ENCODE peak calls at places on chromosomes 6 and 20, in five cellular contexts. Z is sigmoid colon, Q is cardiac muscle cell, H is heart right ventricle, N is lung. V is an unnamed sample. For H3K4me1, the result is how much of the 10 kb centered on the place peaks cover.

GRCh38 chr6:894274-894673 is 201.3 kb upstream of the EXOC2 start:
- DNase-seq in Z (no peak), Q (no peak), H (no peak), N (no peak), V (no peak)

GRCh38 chr6:134982161-134982560 is 32.3 kb upstream of the ALDH8A1 start:
- DNase-seq in Z (no peak), Q (no peak), H (no peak), N (no peak), V (no peak)

GRCh38 chr6:73521351-73522254 is 771 bp upstream of the EEF1A1 start:
- DNase-seq in Z (peak), Q (peak), H (peak), N (no peak), V (peak)

GRCh38 chr6:34979218-34979617 is 90.2 kb downstream of the ANKS1A start:
- DNase-seq in Z (no peak), Q (no peak), H (no peak), N (no peak), V (no peak)

GRCh38 chr6:19463250-19463649 is 373.9 kb upstream of the ID4 start:
- DNase-seq in Z (no peak), Q (no peak), H (no peak), N (no peak), V (no peak)

GRCh38 chr6:156383059-156383458 is 394.1 kb upstream of the ARID1B start:
- DNase-seq in Z (no peak), Q (no peak), H (no peak), N (no peak), V (no peak)

GRCh38 chr20:32036716-32037355 is 15.2 kb upstream of the HCK start:
- DNase-seq in Z (no peak), Q (no peak), H (no peak), N (no peak), V (peak)

GRCh38 chr20:22303523-22303922 is 280.8 kb downstream of the FOXA2 start:
- DNase-seq in Z (no peak), Q (peak), H (no peak), N (no peak), V (no peak)

GRCh38 chr6:121868191-121868590 is 432.7 kb downstream of the GJA1 start:
- DNase-seq in Z (no peak), Q (no peak), H (no peak), N (no peak), V (no peak)

GRCh38 chr6:157905590-157906337 is 75.9 kb upstream of the SYNJ2 start:
- DNase-seq in Z (no peak), Q (no peak), H (no peak), N (no peak), V (no peak)

GRCh38 chr6:6283747-6284146 is 36.7 kb downstream of the F13A1 start:
- DNase-seq in Z (no peak), Q (no peak), H (no peak), N (no peak), V (no peak)

GRCh38 chr20:59580991-59581401 is 23.3 kb upstream of the PHACTR3 start:
- DNase-seq in Z (peak), Q (no peak), H (no peak), N (no peak), V (peak)

GRCh38 chr20:24676353-24676977 is 207.0 kb downstream of the SYNDIG1 start:
- DNase-seq in Z (no peak), Q (no peak), H (no peak), N (no peak), V (peak)

DNA sequence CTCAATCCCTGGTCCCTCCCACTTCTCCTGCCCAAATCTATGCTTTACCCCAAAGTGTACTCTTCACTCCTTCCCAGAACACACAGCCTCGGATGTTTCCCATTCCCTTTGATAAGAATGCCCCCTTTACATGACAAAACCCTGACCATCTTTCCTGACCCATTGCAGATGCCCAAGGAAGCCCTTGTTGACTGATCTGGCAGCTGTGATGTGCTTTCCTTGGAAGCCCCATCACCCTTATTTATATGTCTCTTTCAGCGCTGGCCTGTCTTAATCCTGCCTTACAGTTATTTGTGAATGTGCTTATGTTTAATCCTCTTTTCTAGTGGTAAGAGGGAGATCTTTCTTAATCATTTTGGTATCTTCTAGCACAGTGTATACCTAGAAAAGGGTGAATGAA is 523.1 kb downstream of the CD83 start:
- DNase-seq in Z (no peak), Q (no peak), H (no peak), N (no peak), V (no peak)
- H3K4me1 ChIP-seq in Z (under half), Q (under half), H (under half), N (under half), V (under half)

GRCh38 chr6:113489946-113490345 is 367.2 kb upstream of the MARCKS start:
- DNase-seq in Z (no peak), Q (no peak), H (no peak), N (no peak), V (no peak)

GRCh38 chr6:113488061-113488460 is 369.1 kb upstream of the MARCKS start:
- DNase-seq in Z (no peak), Q (no peak), H (no peak), N (no peak), V (no peak)

GRCh38 chr6:113490356-113490755 is 366.8 kb upstream of the MARCKS start:
- DNase-seq in Z (no peak), Q (no peak), H (no peak), N (no peak), V (no peak)

GRCh38 chr6:113486172-113486571 is 371.0 kb upstream of the MARCKS start:
- DNase-seq in Z (no peak), Q (no peak), H (no peak), N (no peak), V (no peak)

DNA sequence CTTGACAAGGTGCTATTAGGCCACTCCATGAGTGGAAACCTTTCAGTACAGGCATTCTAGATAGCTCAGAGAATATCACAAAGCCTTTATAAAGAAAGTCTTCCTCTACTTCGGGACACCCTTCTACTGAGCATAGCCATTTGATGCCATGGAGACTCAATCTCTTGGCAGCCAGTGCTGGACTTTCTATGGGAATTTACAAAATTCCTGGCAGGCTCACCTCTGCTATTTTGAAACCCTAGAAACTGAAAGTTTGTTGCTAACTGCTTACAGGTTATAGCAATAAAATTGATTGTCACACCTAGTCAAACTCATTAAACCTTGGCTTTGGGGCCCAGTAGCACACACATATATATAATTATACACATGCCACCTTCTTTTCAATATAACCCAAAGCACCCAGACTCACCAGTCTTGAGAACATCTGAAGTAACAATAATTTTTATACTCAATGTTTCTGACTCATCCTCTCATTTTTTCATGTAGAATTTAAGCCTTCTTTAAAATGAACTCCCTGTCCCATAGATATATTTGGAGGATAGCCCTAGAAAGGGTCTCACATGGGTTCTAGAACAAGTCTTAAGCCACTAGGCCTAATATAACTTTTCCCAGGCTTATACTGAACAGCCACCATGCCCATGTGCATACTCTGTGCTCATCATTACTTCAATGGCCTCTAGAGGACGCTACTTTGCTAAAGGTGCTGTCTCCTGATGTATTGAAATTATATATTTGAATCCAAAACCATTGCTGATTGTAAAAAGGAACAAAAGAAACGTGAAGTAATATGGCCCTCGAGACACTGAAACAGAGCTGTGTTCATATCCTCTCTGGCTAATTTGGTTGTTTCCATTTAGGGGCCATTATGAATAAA is 368.1 kb upstream of the MARCKS start:
- DNase-seq in Z (no peak), Q (no peak), H (no peak), N (no peak), V (no peak)
- TF ChIP-seq CTCF in Z (no peak), Q (peak), H (no peak), N (no peak), V (no peak)

GRCh38 chr20:50146214-50146613 is 7.3 kb downstream of the PEDS1 start:
- DNase-seq in Z (no peak), Q (no peak), H (no peak), N (no peak), V (no peak)
- H3K27ac ChIP-seq in Z (peak), Q (no peak), H (no peak), N (peak), V (peak)

GRCh38 chr20:56842086-56842485 is 213.0 kb downstream of the TFAP2C start:
- DNase-seq in Z (no peak), Q (no peak), H (no peak), N (no peak), V (no peak)
- H3K4me1 ChIP-seq in Z (under half), Q (under half), H (under half), N (under half), V (under half)

GRCh38 chr6:142551145-142551811 is 249.5 kb downstream of the ADGRG6 start:
- DNase-seq in Z (no peak), Q (no peak), H (no peak), N (no peak), V (peak)
- TF ChIP-seq CTCF in Z (no peak), Q (no peak), H (no peak), N (no peak), V (peak)

DNA sequence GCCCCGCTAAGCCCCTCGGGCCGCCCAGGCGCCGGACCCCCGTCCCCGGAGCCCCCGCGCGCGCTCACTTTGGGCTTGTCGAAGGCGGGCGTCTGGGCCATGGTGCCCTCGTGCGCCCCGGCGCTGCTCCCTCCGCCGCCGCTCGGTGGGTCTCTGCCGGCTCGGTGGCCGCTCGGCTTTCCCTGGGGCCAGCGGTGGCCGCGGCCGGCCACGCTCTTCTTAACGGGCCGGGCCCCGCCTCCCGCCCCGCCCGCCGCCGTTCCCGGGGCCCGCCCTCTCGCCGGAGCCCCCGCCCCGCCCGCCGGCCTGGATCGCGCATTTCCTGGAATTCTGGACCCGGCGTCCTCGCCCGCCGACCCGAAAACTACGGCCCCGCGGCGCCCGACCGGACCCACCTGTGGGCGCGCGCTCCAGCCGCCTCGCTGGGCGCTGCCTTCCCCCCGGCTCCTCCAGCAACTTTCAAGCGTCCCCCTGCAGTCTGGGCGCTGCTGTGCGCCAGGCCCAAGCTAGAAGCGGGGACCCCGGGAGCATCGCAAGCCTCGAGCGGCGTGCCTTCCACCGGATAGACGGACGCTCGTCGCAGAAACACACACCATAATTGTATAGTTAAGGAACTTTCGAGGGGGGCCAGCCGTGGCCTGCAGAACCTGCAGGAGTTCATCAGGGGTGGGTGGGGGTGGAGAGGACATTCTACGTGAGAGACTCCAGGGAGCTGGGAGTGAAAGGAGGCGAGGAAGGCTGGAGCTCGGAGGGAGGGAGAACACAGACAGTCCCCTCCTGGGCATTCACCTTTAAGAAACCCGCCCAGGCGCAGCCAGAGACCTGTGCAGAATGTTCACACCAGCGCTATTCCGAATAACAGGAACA is at the start of gene ADA:
- DNase-seq in Z (peak), Q (peak), H (peak), N (peak), V (peak)
- H3K27ac ChIP-seq in Z (peak), Q (peak), H (peak), N (peak), V (peak)

GRCh38 chr6:112216699-112217551 is 37.4 kb downstream of the LAMA4 start:
- DNase-seq in Z (no peak), Q (no peak), H (no peak), N (no peak), V (no peak)

GRCh38 chr6:112215901-112216300 is 38.5 kb downstream of the LAMA4 start:
- DNase-seq in Z (no peak), Q (no peak), H (no peak), N (no peak), V (no peak)

GRCh38 chr6:112218563-112218962 is 35.8 kb downstream of the LAMA4 start:
- DNase-seq in Z (peak), Q (peak), H (peak), N (peak), V (no peak)

DNA sequence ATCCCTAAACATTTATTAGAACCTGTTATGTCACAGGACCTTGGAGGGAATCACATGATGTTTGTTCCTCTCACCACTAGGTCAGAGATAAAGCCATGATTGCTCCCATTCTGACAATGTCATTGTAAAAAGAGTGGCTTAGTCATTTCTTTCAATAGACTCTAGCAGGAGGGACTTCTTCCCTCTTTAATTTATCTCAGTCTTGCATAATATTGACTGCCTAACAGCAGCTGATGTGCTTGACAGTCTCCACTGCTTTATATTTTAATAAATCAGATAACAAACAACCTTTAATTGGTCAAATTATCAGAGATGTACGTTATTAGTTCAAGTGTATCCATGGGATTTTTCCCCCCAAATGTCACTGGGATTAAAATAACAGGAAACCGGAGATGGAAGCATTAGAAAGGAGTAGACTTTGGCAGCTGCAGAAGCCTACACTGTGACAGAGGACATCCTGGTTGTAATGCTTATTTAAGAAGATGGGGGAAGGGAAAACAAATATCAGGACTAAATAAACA is 39.6 kb downstream of the LAMA4 start:
- DNase-seq in Z (no peak), Q (no peak), H (no peak), N (no peak), V (no peak)
- H3K4me1 ChIP-seq in Z (half or more), Q (under half), H (half or more), N (under half), V (under half)